ENCODE peak calls at places on chromosome 22, in seven cellular contexts. N is pancreas; C is trophoblast cell; R is HFF-Myc; K is neural progenitor cell; Z is HTR-8/SVneo; O is activated CD8-positive, alpha-beta memory T cell treated with anti-CD3 and anti-CD28 coated beads, Interleukin-2, amount 50 U/mL, for 48 hours. J is an unnamed sample.

GRCh38 chr22:37139762-37140161 is 10.0 kb downstream of the IL2RB start:
- DNase-seq in K (no peak), C (no peak), O (no peak), Z (no peak), N (no peak), R (no peak), J (no peak)

GRCh38 chr22:46012881-46013281 is 35.9 kb upstream of the WNT7B start:
- DNase-seq in Z (no peak), R (no peak), O (no peak), K (no peak), C (no peak), N (no peak), J (no peak)

GRCh38 chr22:38843201-38843715 is 570 bp downstream of the NPTXR start:
- DNase-seq in K (peak; percentile 89), Z (peak; percentile 61), N (no peak), C (no peak), O (peak; percentile 72), R (no peak), J (peak; percentile 24)

GRCh38 chr22:38180841-38181452 is 683 bp downstream of the PLA2G6 start:
- DNase-seq in Z (no peak), R (no peak), N (peak; percentile 77), O (peak; percentile 62), C (peak; percentile 79), K (no peak), J (peak; percentile 34)

GRCh38 chr22:48934446-48934845 is 893.2 kb downstream of the BRD1 start:
- DNase-seq in O (no peak), C (no peak), Z (no peak), K (no peak), N (no peak), R (no peak), J (no peak)

GRCh38 chr22:37533995-37534394 is 14.8 kb upstream of the CARD10 start:
- DNase-seq in Z (no peak), K (no peak), C (no peak), N (no peak), R (peak; percentile 76), O (no peak), J (no peak)

GRCh38 chr22:49413551-49413950 is 414.1 kb downstream of the BRD1 start:
- DNase-seq in R (no peak), Z (no peak), K (peak; percentile 30), N (no peak), C (no peak), O (no peak), J (no peak)

GRCh38 chr22:45036154-45036553 is 26.3 kb upstream of the PHF21B start:
- DNase-seq in N (no peak), Z (no peak), O (no peak), C (peak; percentile 23), K (no peak), R (no peak), J (no peak)

GRCh38 chr22:40560551-40560950 is 76.0 kb downstream of the MRTFA start:
- DNase-seq in O (no peak), C (peak; percentile 59), K (no peak), R (peak; percentile 12), Z (no peak), N (no peak), J (no peak)

GRCh38 chr22:43389227-43389836 is 22.5 kb upstream of the MPPED1 start:
- DNase-seq in R (no peak), K (no peak), C (no peak), Z (no peak), N (no peak), O (no peak), J (no peak)

GRCh38 chr22:22110548-22111266 is 128.1 kb upstream of the TOP3B start:
- DNase-seq in Z (peak; percentile 71), O (peak; percentile 63), R (peak; percentile 12), C (no peak), N (no peak), K (peak; percentile 62), J (no peak)

GRCh38 chr22:19120829-19121630 is 1.2 kb downstream of the DGCR2 start:
- DNase-seq in C (peak; percentile 51), K (peak; percentile 46), Z (peak; percentile 73), R (no peak), O (no peak), N (peak; percentile 65), J (no peak)

GRCh38 chr22:30495041-30495784 is 10.3 kb downstream of the SEC14L4 start:
- DNase-seq in O (no peak), C (no peak), R (no peak), N (no peak), K (no peak), Z (no peak), J (no peak)

GRCh38 chr22:44676441-44677298 is 25.3 kb upstream of the PRR5 start:
- DNase-seq in C (no peak), K (no peak), Z (no peak), R (no peak), O (no peak), N (no peak), J (no peak)

GRCh38 chr22:19178065-19178658 is 374 bp downstream of the SLC25A1 start:
- DNase-seq in C (peak; percentile 18), Z (no peak), O (no peak), K (peak; percentile 83), R (no peak), N (peak; percentile 48), J (peak; percentile 45)

J was measured in T-helper 1 cell.